ENCODE peak calls at places on chromosomes 1 and 21, in six cellular contexts. F is HT1080; I is activated CD8-positive, alpha-beta memory T cell treated with anti-CD3 and anti-CD28 coated beads, Interleukin-2, amount 50 U/mL, for 4 hours; T is Calu3; Q is ovary; X is heart right ventricle. Z is an unnamed sample.

GRCh38 chr1:111366256-111366655 is 61.3 kb downstream of the OVGP1 start:
- DNase-seq in F (peak; percentile 83), I (no peak), T (no peak), Q (no peak), X (no peak), Z (no peak)

GRCh38 chr1:21631944-21632887 is 36.9 kb downstream of the RAP1GAP start:
- DNase-seq in F (no peak), I (no peak), T (peak; percentile 43), Q (no peak), X (no peak), Z (no peak)

GRCh38 chr1:24351918-24352637 is 32.9 kb downstream of the GRHL3 start:
- DNase-seq in F (peak; percentile 68), I (no peak), T (no peak), Q (no peak), X (no peak), Z (no peak)

GRCh38 chr1:29245876-29246275 is 9.6 kb downstream of the PTPRU start:
- DNase-seq in F (peak; percentile 50), I (no peak), T (peak; percentile 61), Q (no peak), X (no peak), Z (no peak)

GRCh38 chr1:169031566-169032224 is 74.8 kb upstream of the ATP1B1 start:
- DNase-seq in F (no peak), I (no peak), T (no peak), Q (no peak), X (no peak), Z (no peak)

GRCh38 chr1:234967121-234967520 is 161.5 kb downstream of the TOMM20 start:
- DNase-seq in F (no peak), I (no peak), T (no peak), Q (no peak), X (no peak), Z (peak; percentile 33)

GRCh38 chr1:1315435-1315901 is 7.1 kb downstream of the PUSL1 start:
- DNase-seq in F (no peak), I (no peak), T (no peak), Q (no peak), X (no peak), Z (no peak)

GRCh38 chr1:21174638-21175323 is 1.9 kb downstream of the EIF4G3 start:
- DNase-seq in F (no peak), I (no peak), T (no peak), Q (no peak), X (no peak), Z (no peak)

GRCh38 chr1:193183019-193183643 is 3.3 kb downstream of the B3GALT2 start:
- DNase-seq in F (peak; percentile 18), I (no peak), T (peak; percentile 39), Q (no peak), X (no peak), Z (no peak)

GRCh38 chr1:1796466-1796865 is 18.2 kb upstream of the NADK start:
- DNase-seq in F (no peak), I (no peak), T (no peak), Q (no peak), X (no peak), Z (no peak)

GRCh38 chr1:204113900-204114299 is 37.9 kb downstream of the ETNK2 start:
- DNase-seq in F (no peak), I (no peak), T (no peak), Q (no peak), X (no peak), Z (no peak)

GRCh38 chr1:203776636-203777035 is 11.7 kb downstream of the LAX1 start:
- DNase-seq in F (no peak), I (no peak), T (peak; percentile 12), Q (no peak), X (no peak), Z (no peak)

GRCh38 chr21:32776743-32777142 is 5.2 kb upstream of the PAXBP1 start:
- DNase-seq in F (no peak), I (no peak), T (no peak), Q (no peak), X (no peak), Z (no peak)

GRCh38 chr1:39902121-39902807 is 547 bp upstream of the MYCL start:
- DNase-seq in F (no peak), I (peak; percentile 72), T (peak; percentile 89), Q (peak; percentile 61), X (peak; percentile 66), Z (peak; percentile 79)

GRCh38 chr1:147676306-147677085 is 6.2 kb upstream of the ACP6 start:
- DNase-seq in F (peak; percentile 93), I (no peak), T (peak; percentile 67), Q (no peak), X (no peak), Z (no peak)

GRCh38 chr1:6547301-6547700 is 7.0 kb downstream of the NOL9 start:
- DNase-seq in F (peak; percentile 55), I (no peak), T (no peak), Q (no peak), X (no peak), Z (no peak)